ENCODE peak calls at places on chromosomes 13 and 19, in ten cellular contexts. I, L, N, U, J, F, T, Q, S and A are unnamed samples.

GRCh38 chr13:39051157-39051556 is 12.9 kb downstream of the NHLRC3 start:
- DNase-seq in I (no peak), J (no peak), L (no peak), F (no peak), U (no peak), N (no peak), S (peak; percentile 50), T (peak; percentile 42), Q (no peak), A (no peak)

GRCh38 chr19:46716013-46716671 is 772 bp downstream of the PRKD2 start:
- DNase-seq in L (no peak), I (no peak), U (no peak), N (no peak), J (no peak), F (no peak), T (no peak), S (no peak), Q (no peak), A (no peak)

GRCh38 chr19:30969586-30969985 is 379.6 kb downstream of the TSHZ3 start:
- DNase-seq in U (no peak), T (no peak), L (no peak), J (no peak), F (no peak), I (no peak), Q (no peak), S (no peak), N (no peak), A (no peak)

GRCh38 chr13:49062297-49062896 is 86.7 kb downstream of the FNDC3A start:
- DNase-seq in T (no peak), U (no peak), S (peak; percentile 15), F (no peak), I (no peak), J (no peak), Q (no peak), L (no peak), N (no peak), A (no peak)

GRCh38 chr19:51354103-51354741 is 12.0 kb downstream of the ETFB start:
- DNase-seq in L (no peak), F (no peak), J (no peak), I (no peak), U (no peak), Q (no peak), S (no peak), T (no peak), N (no peak), A (no peak)

GRCh38 chr19:53879145-53880037 is 2.6 kb upstream of the PRKCG start:
- DNase-seq in T (peak; percentile 92), L (peak; percentile 94), F (peak; percentile 92), S (peak; percentile 83), N (peak; percentile 88), U (peak; percentile 83), I (peak; percentile 98), J (peak; percentile 95), Q (peak; percentile 96), A (peak; percentile 85)

GRCh38 chr19:39128511-39129079 is 3.0 kb downstream of the PAK4 start:
- DNase-seq in N (no peak), S (no peak), T (no peak), F (no peak), J (no peak), U (no peak), I (no peak), L (no peak), Q (no peak), A (no peak)

GRCh38 chr13:86830046-86830445 is 841.1 kb upstream of the SLITRK5 start:
- DNase-seq in I (no peak), F (no peak), U (no peak), J (no peak), Q (no peak), S (no peak), T (no peak), N (no peak), L (no peak), A (no peak)

GRCh38 chr13:39692650-39693438 is 37.4 kb downstream of the COG6 start:
- DNase-seq in F (no peak), S (peak; percentile 42), N (no peak), L (no peak), U (no peak), T (no peak), Q (no peak), I (no peak), J (no peak), A (no peak)

GRCh38 chr19:43416951-43417623 is 2.4 kb downstream of the TEX101 start:
- DNase-seq in L (no peak), U (no peak), S (no peak), I (peak; percentile 25), T (no peak), F (no peak), N (no peak), Q (no peak), J (no peak), A (no peak)

GRCh38 chr19:38640368-38640767 is 7.1 kb upstream of the ACTN4 start:
- DNase-seq in Q (no peak), U (no peak), I (no peak), L (peak; percentile 54), N (no peak), T (no peak), F (no peak), J (no peak), S (peak; percentile 56), A (no peak)

GRCh38 chr13:34021619-34022018 is 203.7 kb downstream of the RFC3 start:
- DNase-seq in Q (no peak), L (no peak), J (no peak), S (no peak), F (no peak), U (no peak), N (no peak), T (no peak), I (no peak), A (no peak)

GRCh38 chr13:39665763-39666162 is 10.3 kb downstream of the COG6 start:
- DNase-seq in L (no peak), Q (no peak), F (no peak), T (no peak), J (no peak), U (no peak), I (no peak), N (no peak), S (no peak), A (no peak)

GRCh38 chr19:47037766-47038165 is 10.7 kb downstream of the TMEM160 start:
- DNase-seq in Q (no peak), T (no peak), S (no peak), L (no peak), U (no peak), N (no peak), I (no peak), J (no peak), F (no peak), A (no peak)

GRCh38 chr19:49850487-49851342 is at the start of gene PTOV1:
- DNase-seq in I (peak; percentile 98), T (peak; percentile 96), L (peak; percentile 92), N (peak; percentile 82), Q (peak; percentile 97), U (peak; percentile 90), S (peak; percentile 91), F (peak; percentile 89), J (peak; percentile 97), A (peak; percentile 93)
- TF ChIP-seq POLR2A in I (no peak), T (peak; percentile 44), L (peak; percentile 86), N (peak; percentile 77), Q (peak; percentile 76), U (peak; percentile 71), S (peak; percentile 84), F (peak; percentile 80), J (peak; percentile 76), A (peak; percentile 83)

DNA sequence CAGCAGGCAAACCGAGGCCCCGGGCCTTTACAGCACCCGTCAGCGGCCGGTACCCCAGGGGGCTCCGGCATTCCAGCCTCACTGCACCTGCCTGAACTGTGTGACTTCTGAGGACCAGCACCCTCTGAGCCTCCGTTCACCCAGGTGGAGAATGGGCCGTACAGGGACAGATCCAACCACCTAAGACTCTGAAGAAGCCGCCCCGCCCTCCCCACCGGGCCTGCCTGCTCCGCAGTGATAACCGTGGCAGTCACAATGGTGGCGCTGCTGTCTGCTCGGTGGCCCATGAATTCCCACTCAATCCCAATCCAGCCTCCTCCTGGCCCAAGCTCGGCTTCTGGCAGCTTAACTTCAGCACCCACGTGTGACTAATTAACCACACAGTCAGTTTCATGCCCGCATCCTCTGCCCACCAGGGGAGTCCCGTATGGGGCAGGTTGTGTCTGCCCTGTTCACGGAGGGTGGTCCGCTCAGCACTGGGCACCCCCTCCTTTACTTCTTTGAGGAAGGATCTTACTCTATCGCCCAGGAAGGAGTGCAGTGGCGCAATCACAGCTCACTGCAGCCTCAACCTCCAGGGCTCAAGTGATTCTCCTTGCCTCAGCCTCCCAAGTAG is 3.4 kb downstream of the TCF3 start:
- DNase-seq in T (no peak), J (no peak), L (no peak), F (no peak), U (no peak), I (no peak), N (no peak), S (no peak), Q (no peak), A (no peak)
- TF ChIP-seq POLR2A in T (no peak), J (no peak), L (no peak), F (no peak), U (no peak), I (no peak), N (no peak), S (no peak), Q (no peak), A (no peak)

GRCh38 chr13:98576963-98577822 is at the start of gene STK24:
- DNase-seq in S (peak; percentile 74), L (peak; percentile 85), I (peak; percentile 92), J (peak; percentile 73), N (peak; percentile 42), U (peak; percentile 45), T (peak; percentile 56), F (peak; percentile 69), Q (no peak), A (peak; percentile 81)
- TF ChIP-seq POLR2A in S (peak; percentile 77), L (no peak), I (no peak), J (peak; percentile 94), N (peak; percentile 58), U (no peak), T (peak; percentile 70), F (no peak), Q (no peak), A (peak; percentile 62)

GRCh38 chr19:13151605-13152355 is 1.6 kb downstream of the IER2 start:
- DNase-seq in F (peak; percentile 97), S (peak; percentile 96), L (peak; percentile 98), U (peak; percentile 99), Q (peak; percentile 100), J (peak; percentile 93), N (peak; percentile 97), T (peak; percentile 95), I (peak; percentile 100), A (peak; percentile 97)

GRCh38 chr19:13149628-13150186 is 468 bp downstream of the STX10 start:
- DNase-seq in T (peak; percentile 52), I (peak; percentile 93), J (peak; percentile 52), U (peak; percentile 32), Q (no peak), F (peak; percentile 49), S (no peak), N (no peak), L (peak; percentile 45), A (peak; percentile 72)

GRCh38 chr19:13152356-13152853 is 2.2 kb downstream of the IER2 start:
- DNase-seq in T (no peak), L (no peak), F (no peak), N (peak; percentile 20), Q (no peak), I (no peak), J (no peak), S (no peak), U (no peak), A (no peak)

GRCh38 chr19:13150187-13150918 is at the start of the genes IER2 and STX10:
- DNase-seq in T (peak; percentile 94), Q (peak; percentile 99), F (peak; percentile 96), U (peak; percentile 97), J (peak; percentile 78), L (peak; percentile 97), I (peak; percentile 99), S (peak; percentile 94), N (peak; percentile 92), A (peak; percentile 96)

GRCh38 chr19:13150919-13151604 is 851 bp downstream of the IER2 start:
- DNase-seq in F (peak; percentile 49), Q (no peak), S (no peak), I (peak; percentile 90), U (peak; percentile 48), J (no peak), T (no peak), L (peak; percentile 50), N (peak; percentile 19), A (no peak)
- TF ChIP-seq POLR2A in F (no peak), Q (no peak), S (peak; percentile 28), I (no peak), U (no peak), J (peak; percentile 30), T (no peak), L (no peak), N (no peak), A (no peak)